ENCODE peak calls at places on chromosomes 16 and 17, in nine cellular contexts. Z is neuronal stem cell; H is CD4-positive, CD25-positive, alpha-beta regulatory T cell; O is lung; F is cardiac muscle cell; P is PC-3; J is BE2C; A is PC-9; N is transverse colon. E is an unnamed sample. For H3K4me1, the result is how much of the 10 kb centered on the place peaks cover.

GRCh38 chr17:1608676-1609075 is 20.0 kb downstream of the SLC43A2 start:
- DNase-seq in Z (no peak), H (no peak), O (no peak), F (no peak), P (no peak), J (no peak), A (no peak), N (no peak), E (no peak)

GRCh38 chr17:74904687-74905409 is 11.4 kb upstream of the FADS6 start:
- DNase-seq in Z (no peak), H (no peak), O (no peak), F (no peak), P (no peak), J (no peak), A (no peak), N (no peak), E (no peak)

GRCh38 chr16:1825864-1826690 is 548 bp downstream of the HAGH start:
- DNase-seq in Z (no peak), H (peak), O (no peak), F (peak), P (peak), J (no peak), A (no peak), N (peak), E (no peak)

GRCh38 chr16:48608452-48608851 is 1.5 kb downstream of the N4BP1 start:
- DNase-seq in Z (no peak), H (peak), O (no peak), F (no peak), P (peak), J (no peak), A (peak), N (no peak), E (no peak)

GRCh38 chr17:21199311-21199710 is 14.7 kb downstream of the TMEM11 start:
- DNase-seq in Z (no peak), H (no peak), O (no peak), F (no peak), P (peak), J (no peak), A (no peak), N (no peak), E (no peak)

GRCh38 chr17:55341432-55341831 is 76.7 kb downstream of the HLF start:
- DNase-seq in Z (no peak), H (no peak), O (no peak), F (no peak), P (no peak), J (no peak), A (no peak), N (no peak), E (no peak)

GRCh38 chr17:37494971-37495370 is 5.3 kb downstream of the DUSP14 start:
- DNase-seq in Z (no peak), H (no peak), O (no peak), F (no peak), P (no peak), J (no peak), A (no peak), N (no peak), E (no peak)

GRCh38 chr17:8832711-8833352 is 33.7 kb upstream of the MFSD6L start:
- DNase-seq in Z (peak), H (no peak), O (no peak), F (peak), P (no peak), J (peak), A (no peak), N (peak), E (peak)

GRCh38 chr16:26453215-26453614 is 613.5 kb upstream of the C16orf82 start:
- DNase-seq in Z (no peak), H (no peak), O (no peak), F (no peak), P (no peak), J (no peak), A (no peak), N (no peak), E (no peak)

GRCh38 chr16:51326131-51326856 is 175.2 kb upstream of the SALL1 start:
- DNase-seq in Z (no peak), H (no peak), O (no peak), F (no peak), P (no peak), J (no peak), A (no peak), N (no peak), E (no peak)

GRCh38 chr16:79218358-79218757 is 382.2 kb downstream of the MAF start:
- DNase-seq in Z (no peak), H (no peak), O (no peak), F (no peak), P (no peak), J (no peak), A (no peak), N (no peak), E (no peak)

GRCh38 chr17:4150106-4150505 is 7.1 kb downstream of the CYB5D2 start:
- DNase-seq in Z (no peak), H (no peak), O (no peak), F (no peak), P (no peak), J (no peak), A (no peak), N (no peak), E (no peak)

GRCh38 chr17:58764373-58764772 is 8.7 kb downstream of the PPM1E start:
- DNase-seq in Z (no peak), H (no peak), O (no peak), F (no peak), P (no peak), J (no peak), A (no peak), N (no peak), E (no peak)

GRCh38 chr16:1771864-1772361 is 570 bp upstream of the NME3 start:
- DNase-seq in Z (peak), H (no peak), O (no peak), F (peak), P (no peak), J (no peak), A (no peak), N (peak), E (no peak)

GRCh38 chr17:56358651-56359050 is 205.4 kb downstream of the ANKFN1 start:
- DNase-seq in Z (no peak), H (no peak), O (no peak), F (no peak), P (peak), J (no peak), A (no peak), N (no peak), E (no peak)

GRCh38 chr17:57555636-57556175 is 189.4 kb downstream of the CCDC182 start:
- DNase-seq in Z (no peak), H (no peak), O (no peak), F (no peak), P (peak), J (no peak), A (no peak), N (no peak), E (no peak)

GRCh38 chr16:53775821-53776431 is 72.0 kb downstream of the FTO start:
- DNase-seq in Z (no peak), H (no peak), O (peak), F (no peak), P (peak), J (no peak), A (peak), N (peak), E (no peak)

GRCh38 chr17:17855976-17856375 is 19.2 kb upstream of the SREBF1 start:
- DNase-seq in Z (no peak), H (no peak), O (no peak), F (no peak), P (no peak), J (no peak), A (no peak), N (no peak), E (peak)

GRCh38 chr17:27321372-27321771 is 27.5 kb downstream of the WSB1 start:
- DNase-seq in Z (no peak), H (no peak), O (no peak), F (no peak), P (no peak), J (no peak), A (no peak), N (no peak), E (no peak)

GRCh38 chr16:79597775-79598174 is 2.8 kb downstream of the MAF start:
- DNase-seq in Z (no peak), H (no peak), O (no peak), F (no peak), P (no peak), J (no peak), A (no peak), N (no peak), E (no peak)

GRCh38 chr16:58421529-58421928 is 29.3 kb downstream of the GINS3 start:
- DNase-seq in Z (no peak), H (no peak), O (no peak), F (peak), P (peak), J (peak), A (peak), N (no peak), E (no peak)

GRCh38 chr16:81524382-81524781 is 79.8 kb downstream of the CMIP start:
- DNase-seq in Z (no peak), H (no peak), O (no peak), F (no peak), P (no peak), J (no peak), A (no peak), N (no peak), E (no peak)
- H3K4me1 ChIP-seq in Z (under half), H (under half), O (under half), F (under half), P (half or more), J (under half), A (half or more), N (under half), E (under half)

GRCh38 chr16:23945243-23945642 is 109.5 kb downstream of the PRKCB start:
- DNase-seq in Z (no peak), H (no peak), O (no peak), F (no peak), P (no peak), J (no peak), A (no peak), N (no peak), E (no peak)
- H3K4me1 ChIP-seq in Z (under half), H (under half), O (under half), F (under half), P (under half), J (under half), A (under half), N (under half), E (under half)

DNA sequence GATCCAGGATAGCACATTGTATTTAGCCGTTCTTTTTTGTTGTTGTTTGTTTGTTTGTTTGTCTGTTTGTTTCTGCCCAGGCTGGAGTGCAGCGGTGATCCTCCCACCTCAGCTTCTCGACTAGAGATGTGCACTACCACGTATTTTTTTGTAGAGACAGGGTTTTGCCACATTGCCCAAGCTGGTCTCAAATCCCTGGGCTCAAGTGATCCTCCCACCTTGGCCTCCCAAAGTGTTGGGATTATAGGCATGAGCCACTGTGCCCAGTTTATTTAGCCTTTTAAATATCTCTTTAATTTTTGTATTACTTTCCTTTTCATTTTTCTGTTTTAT is 9.2 kb upstream of the NLRC5 start:
- DNase-seq in Z (no peak), H (no peak), O (no peak), F (no peak), P (no peak), J (no peak), A (no peak), N (no peak), E (no peak)
- H3K4me1 ChIP-seq in Z (under half), H (under half), O (under half), F (under half), P (under half), J (under half), A (under half), N (under half), E (under half)

GRCh38 chr17:20184191-20184590 is 175.0 kb downstream of the SPECC1 start:
- DNase-seq in Z (no peak), H (no peak), O (no peak), F (no peak), P (no peak), J (no peak), A (no peak), N (no peak), E (no peak)
- H3K4me1 ChIP-seq in Z (under half), H (under half), O (under half), F (under half), P (under half), J (under half), A (under half), N (under half), E (under half)

E was measured in testis.